ENCODE peak calls at places on chromosomes 2 and 18, in ten cellular contexts. One of them, this sample, is unnamed.

GRCh38 chr18:62808116-62808515 is 92.8 kb downstream of the PHLPP1 start:
- DNase-seq in RWPE1: no peak
- DNase-seq in AG10803: no peak
- DNase-seq in epithelial cell of esophagus: no peak
- DNase-seq in A549: no peak
- DNase-seq in astrocyte of the cerebellum: no peak
- DNase-seq in astrocyte: no peak
- DNase-seq in A673: no peak
- DNase-seq in CD14-positive monocyte: no peak
- DNase-seq in AG04450: no peak
- DNase-seq in this sample: no peak

GRCh38 chr18:49837889-49838288 is 24.6 kb upstream of the ACAA2 start:
- DNase-seq in A549: no peak
- DNase-seq in AG04450: no peak
- DNase-seq in AG10803: no peak
- DNase-seq in CD14-positive monocyte: no peak
- DNase-seq in astrocyte: no peak
- DNase-seq in RWPE1: no peak
- DNase-seq in astrocyte of the cerebellum: no peak
- DNase-seq in A673: no peak
- DNase-seq in epithelial cell of esophagus: peak
- DNase-seq in this sample: peak

GRCh38 chr2:2057125-2057721 is 273.9 kb downstream of the MYT1L start:
- DNase-seq in RWPE1: no peak
- DNase-seq in A549: peak
- DNase-seq in AG10803: no peak
- DNase-seq in A673: peak
- DNase-seq in CD14-positive monocyte: no peak
- DNase-seq in astrocyte of the cerebellum: no peak
- DNase-seq in epithelial cell of esophagus: peak
- DNase-seq in AG04450: no peak
- DNase-seq in astrocyte: peak
- DNase-seq in this sample: peak

GRCh38 chr2:3207091-3207491 is 170.5 kb downstream of the EIPR1 start:
- DNase-seq in AG10803: no peak
- DNase-seq in AG04450: no peak
- DNase-seq in A549: no peak
- DNase-seq in astrocyte of the cerebellum: no peak
- DNase-seq in A673: no peak
- DNase-seq in RWPE1: no peak
- DNase-seq in astrocyte: no peak
- DNase-seq in epithelial cell of esophagus: no peak
- DNase-seq in CD14-positive monocyte: no peak
- DNase-seq in this sample: no peak

GRCh38 chr2:181750305-181750704 is 70.0 kb upstream of the NEUROD1 start:
- DNase-seq in astrocyte: no peak
- DNase-seq in CD14-positive monocyte: no peak
- DNase-seq in A673: no peak
- DNase-seq in epithelial cell of esophagus: no peak
- DNase-seq in AG04450: no peak
- DNase-seq in astrocyte of the cerebellum: no peak
- DNase-seq in A549: no peak
- DNase-seq in RWPE1: no peak
- DNase-seq in AG10803: no peak
- DNase-seq in this sample: no peak

GRCh38 chr2:237673130-237673921 is 45.9 kb downstream of the LRRFIP1 start:
- DNase-seq in epithelial cell of esophagus: peak
- DNase-seq in AG10803: peak
- DNase-seq in astrocyte of the cerebellum: no peak
- DNase-seq in AG04450: no peak
- DNase-seq in A549: peak
- DNase-seq in astrocyte: peak
- DNase-seq in RWPE1: peak
- DNase-seq in CD14-positive monocyte: peak
- DNase-seq in A673: peak
- DNase-seq in this sample: peak

GRCh38 chr2:231270221-231271114 is 72.0 kb downstream of the ARMC9 start:
- DNase-seq in A673: no peak
- DNase-seq in CD14-positive monocyte: no peak
- DNase-seq in A549: no peak
- DNase-seq in AG10803: peak
- DNase-seq in astrocyte: no peak
- DNase-seq in astrocyte of the cerebellum: no peak
- DNase-seq in RWPE1: no peak
- DNase-seq in AG04450: no peak
- DNase-seq in epithelial cell of esophagus: no peak
- DNase-seq in this sample: no peak

GRCh38 chr2:196077821-196078220 is 9.2 kb upstream of the DNAH7 start:
- DNase-seq in A673: no peak
- DNase-seq in epithelial cell of esophagus: no peak
- DNase-seq in A549: no peak
- DNase-seq in CD14-positive monocyte: no peak
- DNase-seq in astrocyte of the cerebellum: no peak
- DNase-seq in AG10803: no peak
- DNase-seq in astrocyte: no peak
- DNase-seq in RWPE1: no peak
- DNase-seq in AG04450: no peak
- DNase-seq in this sample: no peak

GRCh38 chr2:33598472-33599174 is 476 bp downstream of the FAM98A start:
- DNase-seq in RWPE1: peak
- DNase-seq in astrocyte: peak
- DNase-seq in A673: peak
- DNase-seq in epithelial cell of esophagus: peak
- DNase-seq in A549: peak
- DNase-seq in astrocyte of the cerebellum: no peak
- DNase-seq in CD14-positive monocyte: peak
- DNase-seq in AG04450: no peak
- DNase-seq in AG10803: peak
- DNase-seq in this sample: peak

GRCh38 chr2:33602216-33602830 is 3.2 kb upstream of the FAM98A start:
- DNase-seq in CD14-positive monocyte: no peak
- DNase-seq in epithelial cell of esophagus: peak
- DNase-seq in RWPE1: no peak
- DNase-seq in astrocyte of the cerebellum: no peak
- DNase-seq in astrocyte: peak
- DNase-seq in AG04450: no peak
- DNase-seq in A549: no peak
- DNase-seq in A673: no peak
- DNase-seq in AG10803: peak
- DNase-seq in this sample: no peak

GRCh38 chr2:33599943-33600192 is 769 bp upstream of the FAM98A start:
- DNase-seq in A549: no peak
- DNase-seq in astrocyte of the cerebellum: no peak
- DNase-seq in CD14-positive monocyte: no peak
- DNase-seq in AG10803: no peak
- DNase-seq in RWPE1: no peak
- DNase-seq in epithelial cell of esophagus: no peak
- DNase-seq in AG04450: no peak
- DNase-seq in astrocyte: no peak
- DNase-seq in A673: no peak
- DNase-seq in this sample: no peak

GRCh38 chr2:33597026-33597425 is 2.1 kb downstream of the FAM98A start:
- DNase-seq in A549: no peak
- DNase-seq in RWPE1: no peak
- DNase-seq in AG04450: no peak
- DNase-seq in astrocyte of the cerebellum: no peak
- DNase-seq in astrocyte: no peak
- DNase-seq in A673: no peak
- DNase-seq in AG10803: no peak
- DNase-seq in epithelial cell of esophagus: no peak
- DNase-seq in CD14-positive monocyte: no peak
- DNase-seq in this sample: no peak

DNA sequence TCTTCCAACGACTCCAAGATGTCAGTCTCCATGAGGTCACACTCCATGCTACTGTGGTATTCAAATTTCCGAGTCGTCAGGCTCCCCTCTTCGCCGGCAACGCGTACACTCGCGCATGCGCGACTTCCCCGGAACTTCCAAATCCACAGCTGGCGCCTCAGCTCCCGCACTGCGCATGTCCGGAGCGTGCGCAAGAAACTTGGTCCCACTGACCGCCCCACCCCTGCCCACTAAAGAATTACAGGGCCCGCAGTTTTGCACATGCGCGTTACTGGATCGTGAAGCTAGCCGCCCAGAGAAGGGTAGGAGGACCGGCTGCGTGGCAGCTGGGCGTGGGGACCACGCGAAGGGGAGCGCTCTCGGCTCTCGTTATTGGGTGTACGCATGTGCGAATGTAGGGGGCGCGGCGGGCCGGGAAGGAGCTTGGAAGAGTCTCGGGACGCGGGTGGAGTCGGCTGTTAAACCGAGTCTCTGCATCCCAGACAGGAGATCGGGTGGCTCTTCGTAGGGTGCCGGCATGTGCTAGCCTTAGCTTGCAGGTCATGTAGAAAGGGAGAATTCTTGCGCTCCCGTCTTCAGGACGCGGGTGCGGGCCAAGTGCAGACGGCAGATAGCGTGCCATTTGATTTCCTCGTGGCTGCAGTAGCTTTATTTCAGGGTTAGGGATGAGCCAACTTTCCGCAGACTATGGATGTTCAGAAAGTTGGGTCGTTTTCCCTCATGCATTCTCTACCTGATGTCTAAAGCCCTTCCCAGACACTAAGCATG is at the start of gene FAM98A:
- DNase-seq in A673: peak
- DNase-seq in astrocyte: peak
- DNase-seq in RWPE1: peak
- DNase-seq in AG04450: peak
- DNase-seq in astrocyte of the cerebellum: peak
- DNase-seq in A549: peak
- DNase-seq in AG10803: peak
- DNase-seq in epithelial cell of esophagus: peak
- DNase-seq in CD14-positive monocyte: peak
- DNase-seq in this sample: peak
- TF ChIP-seq CTCF in A673: peak
- TF ChIP-seq CTCF in astrocyte: no peak
- TF ChIP-seq CTCF in RWPE1: no peak
- TF ChIP-seq CTCF in AG04450: peak
- TF ChIP-seq CTCF in astrocyte of the cerebellum: no peak
- TF ChIP-seq CTCF in A549: no peak
- TF ChIP-seq CTCF in AG10803: peak
- TF ChIP-seq CTCF in epithelial cell of esophagus: no peak
- TF ChIP-seq CTCF in CD14-positive monocyte: no peak
- TF ChIP-seq CTCF in this sample: no peak

GRCh38 chr18:12441475-12442035 is 33.8 kb downstream of the PRELID3A start:
- DNase-seq in astrocyte of the cerebellum: no peak
- DNase-seq in AG04450: no peak
- DNase-seq in A549: no peak
- DNase-seq in A673: no peak
- DNase-seq in AG10803: no peak
- DNase-seq in astrocyte: no peak
- DNase-seq in epithelial cell of esophagus: no peak
- DNase-seq in CD14-positive monocyte: no peak
- DNase-seq in RWPE1: no peak
- DNase-seq in this sample: no peak

GRCh38 chr18:12434541-12434929 is 26.8 kb downstream of the PRELID3A start:
- DNase-seq in AG04450: no peak
- DNase-seq in epithelial cell of esophagus: no peak
- DNase-seq in A549: no peak
- DNase-seq in astrocyte: no peak
- DNase-seq in A673: no peak
- DNase-seq in RWPE1: no peak
- DNase-seq in CD14-positive monocyte: no peak
- DNase-seq in astrocyte of the cerebellum: no peak
- DNase-seq in AG10803: no peak
- DNase-seq in this sample: no peak

GRCh38 chr18:12433829-12434540 is 26.3 kb downstream of the PRELID3A start:
- DNase-seq in AG10803: no peak
- DNase-seq in RWPE1: no peak
- DNase-seq in AG04450: no peak
- DNase-seq in epithelial cell of esophagus: no peak
- DNase-seq in astrocyte: no peak
- DNase-seq in CD14-positive monocyte: no peak
- DNase-seq in A673: no peak
- DNase-seq in astrocyte of the cerebellum: no peak
- DNase-seq in A549: no peak
- DNase-seq in this sample: no peak

GRCh38 chr18:12435867-12436266 is 28.1 kb downstream of the PRELID3A start:
- DNase-seq in A673: no peak
- DNase-seq in A549: no peak
- DNase-seq in astrocyte of the cerebellum: no peak
- DNase-seq in astrocyte: no peak
- DNase-seq in AG04450: no peak
- DNase-seq in AG10803: no peak
- DNase-seq in RWPE1: no peak
- DNase-seq in epithelial cell of esophagus: no peak
- DNase-seq in CD14-positive monocyte: no peak
- DNase-seq in this sample: no peak

DNA sequence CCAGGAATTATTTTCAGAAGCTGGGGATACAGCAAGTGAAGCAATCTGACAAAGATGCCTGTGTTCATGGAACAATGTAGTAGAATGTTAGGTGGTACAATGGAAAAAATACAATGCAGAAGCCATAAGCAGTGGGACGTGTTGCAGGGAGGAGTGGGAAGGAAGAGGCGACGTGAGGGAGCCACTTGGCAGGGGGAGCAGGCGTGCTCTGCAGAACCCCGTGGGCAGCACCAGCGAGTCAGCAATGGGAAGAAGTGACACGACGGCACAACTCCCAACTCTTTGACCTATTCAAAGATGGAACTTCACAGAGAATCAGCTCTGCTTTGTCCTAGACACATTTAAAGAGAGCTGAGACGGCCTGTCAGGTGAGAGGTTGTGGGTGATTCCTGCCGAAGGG is 30.5 kb downstream of the PRELID3A start:
- DNase-seq in A673: no peak
- DNase-seq in AG04450: no peak
- DNase-seq in CD14-positive monocyte: no peak
- DNase-seq in A549: no peak
- DNase-seq in astrocyte of the cerebellum: no peak
- DNase-seq in AG10803: no peak
- DNase-seq in astrocyte: no peak
- DNase-seq in epithelial cell of esophagus: no peak
- DNase-seq in RWPE1: no peak
- DNase-seq in this sample: no peak
- TF ChIP-seq CTCF in A673: no peak
- TF ChIP-seq CTCF in AG04450: no peak
- TF ChIP-seq CTCF in CD14-positive monocyte: no peak
- TF ChIP-seq CTCF in A549: no peak
- TF ChIP-seq CTCF in astrocyte of the cerebellum: no peak
- TF ChIP-seq CTCF in AG10803: no peak
- TF ChIP-seq CTCF in astrocyte: no peak
- TF ChIP-seq CTCF in epithelial cell of esophagus: no peak
- TF ChIP-seq CTCF in RWPE1: no peak
- TF ChIP-seq CTCF in this sample: no peak

GRCh38 chr2:101387151-101387807 is at the start of gene CREG2:
- DNase-seq in AG10803: peak
- DNase-seq in epithelial cell of esophagus: peak
- DNase-seq in RWPE1: peak
- DNase-seq in astrocyte of the cerebellum: no peak
- DNase-seq in astrocyte: peak
- DNase-seq in AG04450: no peak
- DNase-seq in CD14-positive monocyte: peak
- DNase-seq in A673: peak
- DNase-seq in A549: peak
- DNase-seq in this sample: peak
- TF ChIP-seq CTCF in AG10803: peak
- TF ChIP-seq CTCF in epithelial cell of esophagus: peak
- TF ChIP-seq CTCF in RWPE1: peak
- TF ChIP-seq CTCF in astrocyte of the cerebellum: peak
- TF ChIP-seq CTCF in astrocyte: peak
- TF ChIP-seq CTCF in AG04450: peak
- TF ChIP-seq CTCF in CD14-positive monocyte: peak
- TF ChIP-seq CTCF in A673: peak
- TF ChIP-seq CTCF in A549: peak
- TF ChIP-seq CTCF in this sample: peak

GRCh38 chr2:134465706-134466105 is 211.8 kb downstream of the MGAT5 start:
- DNase-seq in AG04450: no peak
- DNase-seq in astrocyte of the cerebellum: no peak
- DNase-seq in astrocyte: no peak
- DNase-seq in A549: no peak
- DNase-seq in CD14-positive monocyte: no peak
- DNase-seq in A673: no peak
- DNase-seq in RWPE1: no peak
- DNase-seq in AG10803: no peak
- DNase-seq in epithelial cell of esophagus: no peak
- DNase-seq in this sample: no peak

GRCh38 chr2:134465228-134465627 is 211.4 kb downstream of the MGAT5 start:
- DNase-seq in RWPE1: no peak
- DNase-seq in AG10803: no peak
- DNase-seq in astrocyte of the cerebellum: no peak
- DNase-seq in A673: no peak
- DNase-seq in epithelial cell of esophagus: no peak
- DNase-seq in astrocyte: no peak
- DNase-seq in A549: no peak
- DNase-seq in CD14-positive monocyte: no peak
- DNase-seq in AG04450: no peak
- DNase-seq in this sample: no peak

GRCh38 chr2:134468093-134468640 is 214.3 kb downstream of the MGAT5 start:
- DNase-seq in AG10803: no peak
- DNase-seq in astrocyte of the cerebellum: no peak
- DNase-seq in A549: no peak
- DNase-seq in AG04450: no peak
- DNase-seq in epithelial cell of esophagus: no peak
- DNase-seq in astrocyte: no peak
- DNase-seq in A673: no peak
- DNase-seq in CD14-positive monocyte: no peak
- DNase-seq in RWPE1: no peak
- DNase-seq in this sample: no peak

GRCh38 chr2:134463726-134464076 is 209.8 kb downstream of the MGAT5 start:
- DNase-seq in astrocyte of the cerebellum: no peak
- DNase-seq in A673: no peak
- DNase-seq in A549: no peak
- DNase-seq in astrocyte: no peak
- DNase-seq in AG10803: no peak
- DNase-seq in CD14-positive monocyte: no peak
- DNase-seq in AG04450: no peak
- DNase-seq in RWPE1: no peak
- DNase-seq in epithelial cell of esophagus: no peak
- DNase-seq in this sample: no peak

GRCh38 chr2:134466141-134466540 is 212.3 kb downstream of the MGAT5 start:
- DNase-seq in CD14-positive monocyte: no peak
- DNase-seq in astrocyte of the cerebellum: no peak
- DNase-seq in AG04450: no peak
- DNase-seq in A673: no peak
- DNase-seq in astrocyte: peak
- DNase-seq in A549: peak
- DNase-seq in epithelial cell of esophagus: peak
- DNase-seq in AG10803: no peak
- DNase-seq in RWPE1: peak
- DNase-seq in this sample: peak
- TF ChIP-seq CTCF in CD14-positive monocyte: no peak
- TF ChIP-seq CTCF in astrocyte of the cerebellum: peak
- TF ChIP-seq CTCF in AG04450: no peak
- TF ChIP-seq CTCF in A673: peak
- TF ChIP-seq CTCF in astrocyte: no peak
- TF ChIP-seq CTCF in A549: peak
- TF ChIP-seq CTCF in epithelial cell of esophagus: peak
- TF ChIP-seq CTCF in AG10803: no peak
- TF ChIP-seq CTCF in RWPE1: no peak
- TF ChIP-seq CTCF in this sample: peak